ENCODE peak calls at places on chromosomes 3 and 15, in five cellular contexts. P, J, G, W and V are unnamed samples.

GRCh38 chr3:183473969-183474368 is 45.5 kb upstream of the MCF2L2 start:
- DNase-seq in P (no peak), J (no peak), G (no peak), W (no peak), V (no peak)

GRCh38 chr3:64030741-64031140 is 7.4 kb upstream of the PSMD6 start:
- DNase-seq in P (peak), J (peak), G (peak), W (peak), V (peak)

GRCh38 chr3:72437666-72438065 is 410.6 kb downstream of the SHQ1 start:
- DNase-seq in P (no peak), J (no peak), G (no peak), W (no peak), V (no peak)

GRCh38 chr15:77563768-77564167 is 68.9 kb downstream of the LINGO1 start:
- DNase-seq in P (no peak), J (no peak), G (no peak), W (no peak), V (no peak)

GRCh38 chr3:26931891-26932290 is 309.3 kb downstream of the LRRC3B start:
- DNase-seq in P (no peak), J (no peak), G (no peak), W (no peak), V (no peak)

GRCh38 chr15:56608993-56609392 is 124.3 kb downstream of the ZNF280D start:
- DNase-seq in P (no peak), J (no peak), G (no peak), W (no peak), V (no peak)

GRCh38 chr3:127959041-127959440 is 44.0 kb downstream of the KBTBD12 start:
- DNase-seq in P (no peak), J (no peak), G (no peak), W (no peak), V (no peak)

GRCh38 chr15:91908401-91908800 is 54.9 kb downstream of the SLCO3A1 start:
- DNase-seq in P (no peak), J (peak), G (no peak), W (no peak), V (no peak)

GRCh38 chr3:85387913-85388510 is 429.2 kb downstream of the CADM2 start:
- DNase-seq in P (no peak), J (no peak), G (no peak), W (no peak), V (no peak)

GRCh38 chr3:152267831-152268500 is 763 bp upstream of the MBNL1 start:
- DNase-seq in P (no peak), J (no peak), G (no peak), W (no peak), V (no peak)

GRCh38 chr3:184907941-184908649 is 96.1 kb downstream of the VPS8 start:
- DNase-seq in P (no peak), J (no peak), G (no peak), W (no peak), V (no peak)

GRCh38 chr3:42476225-42477160 is 25.9 kb upstream of the VIPR1 start:
- DNase-seq in P (no peak), J (no peak), G (no peak), W (no peak), V (peak)

GRCh38 chr3:187183903-187184302 is 13.4 kb upstream of the RTP1 start:
- DNase-seq in P (no peak), J (peak), G (no peak), W (no peak), V (no peak)

GRCh38 chr3:170809021-170809974 is 60.7 kb downstream of the RPL22L1 start:
- DNase-seq in P (peak), J (peak), G (no peak), W (no peak), V (peak)

GRCh38 chr3:142574665-142575064 is 3.9 kb downstream of the ATR start:
- DNase-seq in P (no peak), J (no peak), G (no peak), W (no peak), V (no peak)

GRCh38 chr3:12379640-12380407 is 91.0 kb downstream of the PPARG start:
- DNase-seq in P (no peak), J (no peak), G (no peak), W (no peak), V (no peak)

GRCh38 chr3:62582495-62583172 is 209.3 kb upstream of the FEZF2 start:
- DNase-seq in P (no peak), J (no peak), G (no peak), W (no peak), V (no peak)

GRCh38 chr15:25739687-25740121 is 123.4 kb downstream of the ATP10A start:
- DNase-seq in P (peak), J (peak), G (peak), W (peak), V (no peak)

GRCh38 chr15:74202461-74203401 is at the start of gene STRA6:
- DNase-seq in P (peak), J (peak), G (no peak), W (no peak), V (no peak)

GRCh38 chr3:176167272-176167671 is 1030.0 kb downstream of the TBL1XR1 start:
- DNase-seq in P (no peak), J (no peak), G (no peak), W (no peak), V (no peak)

GRCh38 chr3:128374746-128375445 is 91.8 kb downstream of the DNAJB8 start:
- DNase-seq in P (no peak), J (no peak), G (no peak), W (no peak), V (no peak)

GRCh38 chr15:60683156-60683555 is 204.2 kb upstream of the ICE2 start:
- DNase-seq in P (no peak), J (no peak), G (no peak), W (no peak), V (no peak)

GRCh38 chr15:64452988-64453688 is 7.2 kb upstream of the ZNF609 start:
- DNase-seq in P (no peak), J (peak), G (no peak), W (no peak), V (peak)

GRCh38 chr3:108509873-108510272 is 523 bp downstream of the MYH15 start:
- DNase-seq in P (no peak), J (no peak), G (no peak), W (no peak), V (no peak)

GRCh38 chr3:101779808-101780366 is 876 bp downstream of the NXPE3 start:
- DNase-seq in P (no peak), J (no peak), G (no peak), W (no peak), V (no peak)

GRCh38 chr3:190345878-190346277 is 23.6 kb upstream of the CLDN1 start:
- DNase-seq in P (no peak), J (peak), G (no peak), W (no peak), V (peak)

GRCh38 chr3:69324362-69325025 is 61.4 kb downstream of the FRMD4B start:
- DNase-seq in P (peak), J (no peak), G (no peak), W (no peak), V (peak)

GRCh38 chr3:54120657-54121403 is 1.5 kb upstream of the CACNA2D3 start:
- DNase-seq in P (peak), J (peak), G (no peak), W (no peak), V (no peak)

GRCh38 chr15:66935121-66935520 is 130.3 kb upstream of the SMAD3 start:
- DNase-seq in P (no peak), J (no peak), G (no peak), W (no peak), V (no peak)

GRCh38 chr3:4406746-4407568 is 60.1 kb downstream of the SUMF1 start:
- DNase-seq in P (no peak), J (no peak), G (no peak), W (no peak), V (no peak)

GRCh38 chr3:12194669-12195161 is 36.0 kb upstream of the TIMP4 start:
- DNase-seq in P (no peak), J (peak), G (no peak), W (no peak), V (no peak)

GRCh38 chr15:92288755-92289154 is 104.9 kb upstream of the ST8SIA2 start:
- DNase-seq in P (no peak), J (no peak), G (no peak), W (no peak), V (no peak)

GRCh38 chr3:177724020-177724638 is 526.8 kb upstream of the TBL1XR1 start:
- DNase-seq in P (no peak), J (peak), G (no peak), W (no peak), V (peak)

GRCh38 chr3:104596054-104596453 is 770.7 kb upstream of the ALCAM start:
- DNase-seq in P (no peak), J (peak), G (no peak), W (no peak), V (no peak)

GRCh38 chr3:62968128-62968527 is 92.9 kb upstream of the CADPS start:
- DNase-seq in P (no peak), J (no peak), G (no peak), W (no peak), V (no peak)